ENCODE peak calls at places on chromosomes 6 and 20, in eight cellular contexts. One of them, this sample, is unnamed.

GRCh38 chr6:89589297-89590074 is 49.1 kb downstream of the LYRM2 start:
- DNase-seq in astrocyte of the cerebellum: no peak
- DNase-seq in psoas muscle: no peak
- DNase-seq in HCT116: no peak
- DNase-seq in cardiac fibroblast: no peak
- DNase-seq in cardiac muscle cell: no peak
- DNase-seq in mucosa of descending colon: no peak
- DNase-seq in ovary: no peak
- DNase-seq in this sample: no peak

GRCh38 chr6:12845224-12846004 is 128.8 kb downstream of the PHACTR1 start:
- DNase-seq in astrocyte of the cerebellum: no peak
- DNase-seq in psoas muscle: no peak
- DNase-seq in HCT116: no peak
- DNase-seq in cardiac fibroblast: no peak
- DNase-seq in cardiac muscle cell: no peak
- DNase-seq in mucosa of descending colon: no peak
- DNase-seq in ovary: no peak
- DNase-seq in this sample: no peak

GRCh38 chr6:144150673-144151009 is 324 bp downstream of the STX11 start:
- DNase-seq in astrocyte of the cerebellum: no peak
- DNase-seq in psoas muscle: peak
- DNase-seq in HCT116: peak
- DNase-seq in cardiac fibroblast: peak
- DNase-seq in cardiac muscle cell: no peak
- DNase-seq in mucosa of descending colon: peak
- DNase-seq in ovary: no peak
- DNase-seq in this sample: peak

GRCh38 chr6:136401749-136402148 is 112.1 kb upstream of the BCLAF1 start:
- DNase-seq in astrocyte of the cerebellum: peak
- DNase-seq in psoas muscle: no peak
- DNase-seq in HCT116: peak
- DNase-seq in cardiac fibroblast: peak
- DNase-seq in cardiac muscle cell: no peak
- DNase-seq in mucosa of descending colon: no peak
- DNase-seq in ovary: no peak
- DNase-seq in this sample: no peak

GRCh38 chr6:103800131-103800670 is 1059.5 kb downstream of the HACE1 start:
- DNase-seq in astrocyte of the cerebellum: no peak
- DNase-seq in psoas muscle: no peak
- DNase-seq in HCT116: no peak
- DNase-seq in cardiac fibroblast: no peak
- DNase-seq in cardiac muscle cell: no peak
- DNase-seq in mucosa of descending colon: no peak
- DNase-seq in ovary: no peak
- DNase-seq in this sample: no peak

GRCh38 chr6:152054441-152054840 is 247.0 kb downstream of the ESR1 start:
- DNase-seq in astrocyte of the cerebellum: no peak
- DNase-seq in psoas muscle: no peak
- DNase-seq in HCT116: peak
- DNase-seq in cardiac fibroblast: peak
- DNase-seq in cardiac muscle cell: no peak
- DNase-seq in mucosa of descending colon: no peak
- DNase-seq in ovary: no peak
- DNase-seq in this sample: no peak

GRCh38 chr6:131952886-131953509 is 1.8 kb upstream of the CCN2 start:
- DNase-seq in astrocyte of the cerebellum: no peak
- DNase-seq in psoas muscle: no peak
- DNase-seq in HCT116: no peak
- DNase-seq in cardiac fibroblast: no peak
- DNase-seq in cardiac muscle cell: no peak
- DNase-seq in mucosa of descending colon: no peak
- DNase-seq in ovary: no peak
- DNase-seq in this sample: no peak

GRCh38 chr6:167270499-167271307 is 20.4 kb upstream of the UNC93A start:
- DNase-seq in astrocyte of the cerebellum: no peak
- DNase-seq in psoas muscle: no peak
- DNase-seq in HCT116: no peak
- DNase-seq in cardiac fibroblast: no peak
- DNase-seq in cardiac muscle cell: no peak
- DNase-seq in mucosa of descending colon: peak
- DNase-seq in ovary: no peak
- DNase-seq in this sample: no peak

GRCh38 chr20:63491078-63491477 is 7.8 kb downstream of the EEF1A2 start:
- DNase-seq in astrocyte of the cerebellum: no peak
- DNase-seq in psoas muscle: no peak
- DNase-seq in HCT116: no peak
- DNase-seq in cardiac fibroblast: no peak
- DNase-seq in cardiac muscle cell: no peak
- DNase-seq in mucosa of descending colon: no peak
- DNase-seq in ovary: no peak
- DNase-seq in this sample: no peak

GRCh38 chr20:3778976-3779375 is 2.3 kb downstream of the SPEF1 start:
- DNase-seq in astrocyte of the cerebellum: no peak
- DNase-seq in psoas muscle: no peak
- DNase-seq in HCT116: no peak
- DNase-seq in cardiac fibroblast: no peak
- DNase-seq in cardiac muscle cell: no peak
- DNase-seq in mucosa of descending colon: no peak
- DNase-seq in ovary: no peak
- DNase-seq in this sample: no peak

GRCh38 chr6:20533746-20534294 is 437 bp upstream of the CDKAL1 start:
- DNase-seq in astrocyte of the cerebellum: no peak
- DNase-seq in psoas muscle: no peak
- DNase-seq in HCT116: no peak
- DNase-seq in cardiac fibroblast: no peak
- DNase-seq in cardiac muscle cell: no peak
- DNase-seq in mucosa of descending colon: no peak
- DNase-seq in ovary: no peak
- DNase-seq in this sample: no peak

GRCh38 chr6:117592983-117593759 is 9.1 kb downstream of the GOPC start:
- DNase-seq in astrocyte of the cerebellum: no peak
- DNase-seq in psoas muscle: no peak
- DNase-seq in HCT116: no peak
- DNase-seq in cardiac fibroblast: no peak
- DNase-seq in cardiac muscle cell: peak
- DNase-seq in mucosa of descending colon: no peak
- DNase-seq in ovary: no peak
- DNase-seq in this sample: no peak

GRCh38 chr6:21277601-21278043 is 315.9 kb upstream of the SOX4 start:
- DNase-seq in astrocyte of the cerebellum: no peak
- DNase-seq in psoas muscle: no peak
- DNase-seq in HCT116: peak
- DNase-seq in cardiac fibroblast: no peak
- DNase-seq in cardiac muscle cell: no peak
- DNase-seq in mucosa of descending colon: no peak
- DNase-seq in ovary: no peak
- DNase-seq in this sample: no peak

GRCh38 chr6:125859691-125860210 is 69.0 kb downstream of the NCOA7 start:
- DNase-seq in astrocyte of the cerebellum: no peak
- DNase-seq in psoas muscle: no peak
- DNase-seq in HCT116: no peak
- DNase-seq in cardiac fibroblast: peak
- DNase-seq in cardiac muscle cell: peak
- DNase-seq in mucosa of descending colon: no peak
- DNase-seq in ovary: no peak
- DNase-seq in this sample: no peak

GRCh38 chr20:21105429-21106170 is 558 bp downstream of the LINC00237 start:
- DNase-seq in astrocyte of the cerebellum: no peak
- DNase-seq in psoas muscle: peak
- DNase-seq in HCT116: no peak
- DNase-seq in cardiac fibroblast: no peak
- DNase-seq in cardiac muscle cell: no peak
- DNase-seq in mucosa of descending colon: no peak
- DNase-seq in ovary: no peak
- DNase-seq in this sample: no peak

GRCh38 chr20:21103582-21104465 is 2.3 kb downstream of the LINC00237 start:
- DNase-seq in astrocyte of the cerebellum: no peak
- DNase-seq in psoas muscle: no peak
- DNase-seq in HCT116: no peak
- DNase-seq in cardiac fibroblast: no peak
- DNase-seq in cardiac muscle cell: no peak
- DNase-seq in mucosa of descending colon: no peak
- DNase-seq in ovary: no peak
- DNase-seq in this sample: no peak

GRCh38 chr20:21106171-21106694 is at the start of gene LINC00237:
- DNase-seq in astrocyte of the cerebellum: no peak
- DNase-seq in psoas muscle: no peak
- DNase-seq in HCT116: no peak
- DNase-seq in cardiac fibroblast: no peak
- DNase-seq in cardiac muscle cell: no peak
- DNase-seq in mucosa of descending colon: no peak
- DNase-seq in ovary: no peak
- DNase-seq in this sample: no peak

GRCh38 chr20:21104466-21104761 is 1.7 kb downstream of the LINC00237 start:
- DNase-seq in astrocyte of the cerebellum: no peak
- DNase-seq in psoas muscle: no peak
- DNase-seq in HCT116: no peak
- DNase-seq in cardiac fibroblast: no peak
- DNase-seq in cardiac muscle cell: no peak
- DNase-seq in mucosa of descending colon: no peak
- DNase-seq in ovary: no peak
- DNase-seq in this sample: no peak

DNA sequence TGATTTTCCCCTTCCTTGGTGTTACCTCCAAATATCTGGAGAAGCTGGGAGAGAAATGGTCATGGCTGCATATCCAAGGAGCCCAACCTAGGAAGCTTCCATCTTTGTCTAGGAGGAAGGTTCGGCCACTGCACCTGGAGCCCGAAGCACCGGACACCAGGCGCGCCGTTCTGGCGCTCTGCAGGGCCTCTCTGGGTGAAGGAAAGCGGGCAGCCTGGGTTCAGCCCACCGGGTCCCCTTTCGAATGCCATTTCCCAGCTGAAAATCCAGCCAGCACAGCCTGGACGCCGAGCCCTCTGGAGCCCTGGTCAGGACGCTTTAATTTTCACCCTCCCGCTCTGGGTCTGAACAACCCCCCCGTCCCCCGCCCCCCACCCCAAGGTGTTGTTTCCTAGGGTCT is 1.2 kb downstream of the LINC00237 start:
- DNase-seq in astrocyte of the cerebellum: no peak
- DNase-seq in psoas muscle: no peak
- DNase-seq in HCT116: no peak
- DNase-seq in cardiac fibroblast: no peak
- DNase-seq in cardiac muscle cell: no peak
- DNase-seq in mucosa of descending colon: no peak
- DNase-seq in ovary: no peak
- DNase-seq in this sample: no peak
- H3K4me3 ChIP-seq in astrocyte of the cerebellum: no peak
- H3K4me3 ChIP-seq in psoas muscle: no peak
- H3K4me3 ChIP-seq in HCT116: no peak
- H3K4me3 ChIP-seq in cardiac fibroblast: no peak
- H3K4me3 ChIP-seq in cardiac muscle cell: no peak
- H3K4me3 ChIP-seq in mucosa of descending colon: no peak
- H3K4me3 ChIP-seq in ovary: no peak
- H3K4me3 ChIP-seq in this sample: no peak

GRCh38 chr6:104855507-104855906 is 4.2 kb downstream of the HACE1 start:
- DNase-seq in astrocyte of the cerebellum: no peak
- DNase-seq in psoas muscle: no peak
- DNase-seq in HCT116: no peak
- DNase-seq in cardiac fibroblast: peak
- DNase-seq in cardiac muscle cell: peak
- DNase-seq in mucosa of descending colon: no peak
- DNase-seq in ovary: no peak
- DNase-seq in this sample: no peak

GRCh38 chr6:104862456-104862855 is 2.7 kb upstream of the HACE1 start:
- DNase-seq in astrocyte of the cerebellum: no peak
- DNase-seq in psoas muscle: no peak
- DNase-seq in HCT116: no peak
- DNase-seq in cardiac fibroblast: no peak
- DNase-seq in cardiac muscle cell: no peak
- DNase-seq in mucosa of descending colon: no peak
- DNase-seq in ovary: no peak
- DNase-seq in this sample: no peak

GRCh38 chr6:104859225-104860146 is at the start of gene HACE1:
- DNase-seq in astrocyte of the cerebellum: peak
- DNase-seq in psoas muscle: peak
- DNase-seq in HCT116: peak
- DNase-seq in cardiac fibroblast: peak
- DNase-seq in cardiac muscle cell: peak
- DNase-seq in mucosa of descending colon: peak
- DNase-seq in ovary: peak
- DNase-seq in this sample: peak

GRCh38 chr6:104860221-104860620 is 502 bp upstream of the HACE1 start:
- DNase-seq in astrocyte of the cerebellum: no peak
- DNase-seq in psoas muscle: no peak
- DNase-seq in HCT116: no peak
- DNase-seq in cardiac fibroblast: no peak
- DNase-seq in cardiac muscle cell: no peak
- DNase-seq in mucosa of descending colon: peak
- DNase-seq in ovary: no peak
- DNase-seq in this sample: no peak
- H3K4me3 ChIP-seq in astrocyte of the cerebellum: peak
- H3K4me3 ChIP-seq in psoas muscle: peak
- H3K4me3 ChIP-seq in HCT116: peak
- H3K4me3 ChIP-seq in cardiac fibroblast: peak
- H3K4me3 ChIP-seq in cardiac muscle cell: peak
- H3K4me3 ChIP-seq in mucosa of descending colon: no peak
- H3K4me3 ChIP-seq in ovary: peak
- H3K4me3 ChIP-seq in this sample: peak

DNA sequence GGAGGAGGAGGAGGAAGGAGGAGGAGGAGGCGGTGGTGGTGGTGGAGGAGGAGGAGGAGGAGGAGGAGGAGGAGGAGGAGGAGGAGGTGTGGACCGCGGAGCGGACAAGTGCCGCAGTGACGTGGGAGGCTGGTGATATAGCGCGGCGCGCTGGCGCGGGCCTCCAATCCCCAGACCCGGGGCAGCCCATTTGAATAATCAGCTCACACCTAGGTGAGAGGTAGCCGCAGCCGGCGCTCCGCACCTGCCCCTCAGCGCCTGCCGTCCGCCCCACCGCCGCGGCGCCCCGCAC is 204 bp upstream of the FOXA2 start:
- DNase-seq in astrocyte of the cerebellum: no peak
- DNase-seq in psoas muscle: no peak
- DNase-seq in HCT116: no peak
- DNase-seq in cardiac fibroblast: no peak
- DNase-seq in cardiac muscle cell: no peak
- DNase-seq in mucosa of descending colon: peak
- DNase-seq in ovary: no peak
- DNase-seq in this sample: no peak
- H3K4me3 ChIP-seq in astrocyte of the cerebellum: no peak
- H3K4me3 ChIP-seq in psoas muscle: no peak
- H3K4me3 ChIP-seq in HCT116: no peak
- H3K4me3 ChIP-seq in cardiac fibroblast: no peak
- H3K4me3 ChIP-seq in cardiac muscle cell: no peak
- H3K4me3 ChIP-seq in mucosa of descending colon: no peak
- H3K4me3 ChIP-seq in ovary: no peak
- H3K4me3 ChIP-seq in this sample: peak

DNA sequence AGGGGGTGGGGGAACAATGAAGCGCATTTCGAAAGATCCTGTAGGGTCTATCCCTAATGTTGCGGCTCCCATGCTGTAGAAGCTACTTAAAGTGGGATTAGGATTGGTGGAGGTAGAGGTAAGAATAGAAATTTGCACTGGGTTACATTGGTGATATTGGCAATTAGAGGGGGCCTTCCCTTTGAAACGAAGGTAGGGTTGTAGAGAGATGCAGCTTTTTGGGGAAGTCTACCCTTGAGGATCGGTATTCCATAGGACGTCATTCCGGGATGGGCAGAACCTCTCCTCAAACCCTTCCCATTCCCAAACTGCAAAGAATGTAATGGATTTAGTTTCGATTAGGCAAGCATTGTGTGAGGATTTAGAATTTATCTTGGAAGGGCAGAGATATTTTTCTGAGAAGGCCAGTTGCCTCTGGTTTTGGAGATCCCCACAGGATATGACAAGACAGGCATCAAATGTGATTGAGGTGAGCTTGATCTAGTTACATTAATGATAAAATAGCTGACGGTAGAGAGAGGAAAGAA is 5.4 kb upstream of the ZNFX1 start:
- DNase-seq in astrocyte of the cerebellum: no peak
- DNase-seq in psoas muscle: no peak
- DNase-seq in HCT116: no peak
- DNase-seq in cardiac fibroblast: no peak
- DNase-seq in cardiac muscle cell: no peak
- DNase-seq in mucosa of descending colon: no peak
- DNase-seq in ovary: no peak
- DNase-seq in this sample: no peak
- H3K4me3 ChIP-seq in astrocyte of the cerebellum: no peak
- H3K4me3 ChIP-seq in psoas muscle: peak
- H3K4me3 ChIP-seq in HCT116: no peak
- H3K4me3 ChIP-seq in cardiac fibroblast: no peak
- H3K4me3 ChIP-seq in cardiac muscle cell: no peak
- H3K4me3 ChIP-seq in mucosa of descending colon: no peak
- H3K4me3 ChIP-seq in ovary: no peak
- H3K4me3 ChIP-seq in this sample: peak

This sample was measured in MG63.